ENCODE peak calls at places on chromosomes 13 and 19, in six cellular contexts. L is epithelial cell of esophagus, B is HL-60, H is GM10248, D is type B pancreatic cell, E is DND-41. X is an unnamed sample.

GRCh38 chr13:50069255-50069654 is 54.0 kb downstream of the KCNRG start:
- DNase-seq in L (no peak), B (no peak), H (no peak), D (no peak), E (no peak), X (no peak)

GRCh38 chr13:97460004-97460756 is 26.2 kb downstream of the RAP2A start:
- DNase-seq in L (no peak), B (no peak), H (peak), D (no peak), E (no peak), X (no peak)

GRCh38 chr19:16325161-16325527 is 518 bp downstream of the KLF2 start:
- DNase-seq in L (no peak), B (no peak), H (no peak), D (no peak), E (no peak), X (no peak)

GRCh38 chr13:65093352-65093751 is 2136.8 kb downstream of the PCDH9 start:
- DNase-seq in L (no peak), B (no peak), H (no peak), D (no peak), E (no peak), X (no peak)

GRCh38 chr13:34863360-34864135 is 78.5 kb upstream of the NBEA start:
- DNase-seq in L (peak), B (no peak), H (no peak), D (no peak), E (no peak), X (no peak)

GRCh38 chr13:111598751-111599150 is 278.3 kb downstream of the TEX29 start:
- DNase-seq in L (no peak), B (no peak), H (no peak), D (no peak), E (no peak), X (no peak)

GRCh38 chr13:99307247-99307646 is at the start of gene GPR183:
- DNase-seq in L (peak), B (no peak), H (peak), D (no peak), E (no peak), X (no peak)

GRCh38 chr19:18848860-18849661 is 17.3 kb downstream of the UPF1 start:
- DNase-seq in L (peak), B (no peak), H (no peak), D (no peak), E (no peak), X (peak)

GRCh38 chr13:113027095-113027494 is 58.1 kb downstream of the MCF2L start:
- DNase-seq in L (no peak), B (no peak), H (no peak), D (no peak), E (no peak), X (no peak)

GRCh38 chr13:113771709-113772331 is 12.8 kb downstream of the TMEM255B start:
- DNase-seq in L (peak), B (no peak), H (no peak), D (no peak), E (no peak), X (peak)

GRCh38 chr13:72931311-72931710 is 127.5 kb upstream of the KLF5 start:
- DNase-seq in L (peak), B (no peak), H (no peak), D (no peak), E (no peak), X (no peak)

GRCh38 chr19:40070058-40070457 is 14.0 kb upstream of the ZNF780B start:
- DNase-seq in L (no peak), B (no peak), H (no peak), D (no peak), E (no peak), X (no peak)

GRCh38 chr19:55080915-55081772 is 5.5 kb downstream of the EPS8L1 start:
- DNase-seq in L (peak), B (peak), H (peak), D (no peak), E (no peak), X (peak)

GRCh38 chr13:93727301-93728141 is 500.9 kb downstream of the GPC6 start:
- DNase-seq in L (no peak), B (no peak), H (no peak), D (no peak), E (no peak), X (no peak)

GRCh38 chr13:50365683-50366391 is 350.6 kb downstream of the KCNRG start:
- DNase-seq in L (peak), B (no peak), H (no peak), D (no peak), E (no peak), X (no peak)

GRCh38 chr19:19595171-19595701 is 23.3 kb downstream of the PBX4 start:
- DNase-seq in L (peak), B (no peak), H (no peak), D (no peak), E (no peak), X (peak)

GRCh38 chr13:25046985-25047660 is 48.8 kb upstream of the PABPC3 start:
- DNase-seq in L (peak), B (no peak), H (peak), D (no peak), E (no peak), X (no peak)

GRCh38 chr13:41054212-41054877 is 7.0 kb upstream of the WBP4 start:
- DNase-seq in L (peak), B (no peak), H (peak), D (no peak), E (peak), X (no peak)

GRCh38 chr19:34459614-34460013 is 21.9 kb upstream of the WTIP start:
- DNase-seq in L (peak), B (no peak), H (no peak), D (no peak), E (no peak), X (no peak)

GRCh38 chr19:18833141-18833476 is 1.4 kb downstream of the UPF1 start:
- DNase-seq in L (peak), B (no peak), H (no peak), D (no peak), E (no peak), X (no peak)

GRCh38 chr19:35161434-35161743 is 6.9 kb downstream of the FXYD5 start:
- DNase-seq in L (no peak), B (no peak), H (no peak), D (no peak), E (no peak), X (no peak)

GRCh38 chr13:52345631-52346251 is 60.2 kb downstream of the THSD1 start:
- DNase-seq in L (peak), B (no peak), H (no peak), D (no peak), E (no peak), X (no peak)

GRCh38 chr19:2117215-2117960 is 20.7 kb downstream of the IZUMO4 start:
- DNase-seq in L (no peak), B (no peak), H (no peak), D (no peak), E (no peak), X (no peak)

GRCh38 chr13:105311094-105311493 is 1224.4 kb downstream of the EFNB2 start:
- DNase-seq in L (peak), B (no peak), H (no peak), D (no peak), E (no peak), X (no peak)

GRCh38 chr13:105312906-105313305 is 1222.6 kb downstream of the EFNB2 start:
- DNase-seq in L (no peak), B (no peak), H (no peak), D (no peak), E (no peak), X (no peak)

DNA sequence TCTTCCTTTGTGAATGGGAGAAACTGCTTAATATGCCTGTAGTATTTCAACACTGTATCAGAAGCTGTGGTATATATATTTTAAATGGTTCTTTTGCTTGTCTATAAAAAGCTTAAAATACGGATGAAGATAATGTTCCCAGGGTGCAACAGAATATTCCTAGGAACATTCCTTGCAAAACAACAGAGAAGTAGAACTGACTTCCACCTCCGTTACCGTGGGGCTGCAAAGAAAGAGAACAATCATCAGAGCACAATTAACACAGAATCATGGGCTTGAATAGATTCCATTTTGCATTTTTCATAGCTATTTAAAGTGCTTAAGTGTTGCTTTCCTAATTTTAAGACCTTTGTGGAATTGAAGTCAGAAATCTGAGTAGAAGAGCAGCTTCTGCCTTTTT is 1227.7 kb downstream of the EFNB2 start:
- DNase-seq in L (no peak), B (no peak), H (no peak), D (no peak), E (no peak), X (no peak)
- TF ChIP-seq CTCF in L (no peak), B (no peak), H (no peak), D (no peak), E (no peak), X (no peak)

DNA sequence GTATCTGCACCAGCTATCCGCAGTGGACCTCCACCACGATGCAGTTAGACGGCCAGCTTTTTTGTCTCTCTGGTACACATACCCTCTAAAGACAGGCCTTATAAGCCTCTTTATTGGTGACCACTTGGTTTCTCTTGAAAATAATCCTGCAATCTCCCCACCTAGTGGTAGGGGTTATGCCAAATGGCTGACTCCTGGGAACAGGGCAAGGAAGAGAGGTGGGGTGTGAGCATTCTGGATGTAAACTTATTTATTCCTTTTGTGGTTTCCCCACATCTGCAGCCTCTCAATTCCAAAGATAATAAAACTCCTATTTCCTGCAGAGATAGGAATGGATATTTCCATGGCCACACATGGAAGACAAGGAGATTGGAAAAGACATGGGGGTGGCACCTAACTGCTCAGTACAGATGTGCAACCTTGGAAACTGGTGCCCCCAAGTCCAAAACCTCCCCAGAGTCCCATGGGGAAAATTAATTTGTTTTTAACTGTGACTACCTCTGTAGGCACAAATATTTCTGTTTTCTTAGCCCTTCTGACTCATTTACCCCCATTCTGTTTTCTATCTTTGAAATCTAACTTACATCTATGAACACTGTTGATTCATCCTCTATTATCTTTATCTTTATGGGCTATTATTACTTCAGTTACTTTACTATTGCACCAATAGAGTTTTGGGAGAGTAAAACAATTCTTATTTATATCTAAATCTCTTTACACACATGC is 112.7 kb upstream of the TSHZ3 start:
- DNase-seq in L (no peak), B (no peak), H (no peak), D (no peak), E (no peak), X (no peak)
- TF ChIP-seq CTCF in L (no peak), B (no peak), H (no peak), D (no peak), E (no peak), X (no peak)

GRCh38 chr19:6732803-6733337 is 4.5 kb downstream of the GPR108 start:
- DNase-seq in L (no peak), B (no peak), H (no peak), D (no peak), E (no peak), X (no peak)

GRCh38 chr19:6731822-6732221 is 5.6 kb downstream of the GPR108 start:
- DNase-seq in L (no peak), B (no peak), H (no peak), D (no peak), E (no peak), X (no peak)

GRCh38 chr19:6734096-6734696 is 3.2 kb downstream of the GPR108 start:
- DNase-seq in L (no peak), B (no peak), H (no peak), D (no peak), E (no peak), X (no peak)

GRCh38 chr19:6735181-6735891 is 2.0 kb downstream of the GPR108 start:
- DNase-seq in L (no peak), B (no peak), H (no peak), D (no peak), E (no peak), X (no peak)

GRCh38 chr19:6733338-6734095 is 3.9 kb downstream of the GPR108 start:
- DNase-seq in L (no peak), B (no peak), H (no peak), D (no peak), E (no peak), X (no peak)
- TF ChIP-seq CTCF in L (no peak), B (no peak), H (peak), D (peak), E (peak), X (no peak)

GRCh38 chr19:46574533-46574932 is 26.6 kb upstream of the CALM3 start:
- DNase-seq in L (no peak), B (no peak), H (no peak), D (no peak), E (peak), X (no peak)

GRCh38 chr19:46573679-46574522 is 27.2 kb upstream of the CALM3 start:
- DNase-seq in L (no peak), B (no peak), H (no peak), D (no peak), E (no peak), X (no peak)

GRCh38 chr19:46571495-46571894 is 29.6 kb upstream of the CALM3 start:
- DNase-seq in L (peak), B (no peak), H (no peak), D (no peak), E (peak), X (no peak)
- TF ChIP-seq CTCF in L (peak), B (no peak), H (no peak), D (peak), E (peak), X (no peak)

GRCh38 chr19:7799640-7800355 is 30.2 kb upstream of the EVI5L start:
- DNase-seq in L (peak), B (peak), H (peak), D (no peak), E (peak), X (peak)
- TF ChIP-seq CTCF in L (peak), B (peak), H (peak), D (peak), E (peak), X (peak)

GRCh38 chr19:12983561-12984142 is 11.6 kb upstream of the NFIX start:
- DNase-seq in L (peak), B (no peak), H (peak), D (peak), E (peak), X (peak)
- TF ChIP-seq CTCF in L (peak), B (peak), H (peak), D (peak), E (peak), X (peak)

GRCh38 chr19:44908836-44909201 is 3.2 kb downstream of the APOE start:
- DNase-seq in L (no peak), B (no peak), H (no peak), D (no peak), E (no peak), X (no peak)
- TF ChIP-seq CTCF in L (no peak), B (no peak), H (no peak), D (no peak), E (no peak), X (no peak)

GRCh38 chr19:51564791-51565190 is 6.3 kb upstream of the ZNF175 start:
- DNase-seq in L (no peak), B (peak), H (peak), D (no peak), E (no peak), X (no peak)
- TF ChIP-seq CTCF in L (no peak), B (peak), H (peak), D (no peak), E (peak), X (no peak)

DNA sequence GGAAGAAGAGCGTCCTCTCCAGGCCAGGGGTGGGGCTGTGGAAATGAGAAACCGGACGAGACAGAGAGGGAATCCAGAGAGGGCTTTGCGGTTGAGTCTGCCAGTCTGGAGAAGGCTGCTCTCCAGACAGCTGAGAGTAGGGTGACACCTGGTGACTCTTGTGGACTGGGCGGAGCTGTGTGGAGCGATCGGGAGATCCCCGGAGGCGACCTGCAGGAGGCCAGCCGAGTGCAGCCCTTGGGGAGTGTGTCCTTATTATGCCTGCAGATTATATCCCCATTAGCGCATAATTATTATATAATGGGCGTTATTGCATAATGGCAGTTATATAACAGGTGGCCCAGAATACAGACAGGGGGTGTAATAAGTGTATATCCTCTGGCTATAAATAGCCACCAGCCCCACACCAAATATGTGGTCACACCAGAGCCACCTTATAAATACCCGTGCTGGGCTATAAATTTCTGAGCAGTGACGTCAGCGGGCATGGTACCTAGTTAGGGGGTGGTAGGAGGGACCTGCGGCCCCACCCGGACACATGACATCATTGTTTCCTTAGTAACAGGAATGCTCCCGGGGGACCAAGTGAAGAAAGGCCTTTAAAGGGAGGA is 41.2 kb downstream of the NFIX start:
- DNase-seq in L (peak), B (no peak), H (no peak), D (no peak), E (no peak), X (no peak)
- TF ChIP-seq CTCF in L (peak), B (no peak), H (no peak), D (no peak), E (no peak), X (no peak)

DNA sequence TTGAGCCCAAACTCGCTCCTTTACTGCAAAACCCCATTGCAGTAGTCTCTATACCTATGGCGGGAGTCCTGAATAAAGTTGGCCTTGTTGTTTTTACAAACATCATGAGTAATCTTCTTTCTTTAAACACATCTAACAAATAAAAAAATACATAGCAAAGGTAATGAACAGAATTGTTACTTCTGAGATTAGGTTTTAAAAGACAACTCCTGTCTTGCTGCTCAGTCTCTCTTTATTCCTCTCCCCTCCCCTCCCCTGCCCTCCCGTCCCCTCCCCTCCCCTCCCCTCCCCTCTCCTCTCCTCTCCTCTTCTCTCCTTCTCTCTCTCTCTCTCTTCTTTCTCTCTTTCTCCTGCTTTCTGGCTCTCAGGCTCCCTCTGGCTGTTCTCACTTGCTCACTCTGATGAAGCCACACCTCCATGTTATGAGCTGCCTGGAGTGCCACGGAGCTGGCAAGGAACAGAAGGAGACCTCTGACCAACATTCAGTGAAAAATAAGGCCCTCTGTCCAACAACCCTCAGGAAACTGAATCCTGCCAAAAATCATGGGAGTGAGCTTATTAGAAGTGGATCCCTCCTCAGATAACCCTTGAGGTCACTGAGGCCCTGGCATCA is 300.7 kb upstream of the MIR17HG start:
- DNase-seq in L (peak), B (no peak), H (no peak), D (no peak), E (no peak), X (no peak)
- TF ChIP-seq CTCF in L (peak), B (no peak), H (no peak), D (no peak), E (no peak), X (no peak)